ENCODE peak calls at places on chromosomes 12 and 14, in five cellular contexts. One of them, this sample, is unnamed.

GRCh38 chr12:77387214-77387613 is 321.8 kb upstream of the E2F7 start:
- DNase-seq in heart left ventricle: no peak
- DNase-seq in fibroblast of lung: no peak
- DNase-seq in mesothelial cell of epicardium: no peak
- DNase-seq in cardiac muscle cell: no peak
- DNase-seq in this sample: no peak

GRCh38 chr14:37894463-37894862 is 299.0 kb downstream of the TTC6 start:
- DNase-seq in heart left ventricle: no peak
- DNase-seq in fibroblast of lung: no peak
- DNase-seq in mesothelial cell of epicardium: no peak
- DNase-seq in cardiac muscle cell: no peak
- DNase-seq in this sample: no peak

GRCh38 chr12:88559772-88560171 is 20.5 kb downstream of the KITLG start:
- DNase-seq in heart left ventricle: no peak
- DNase-seq in fibroblast of lung: no peak
- DNase-seq in mesothelial cell of epicardium: no peak
- DNase-seq in cardiac muscle cell: no peak
- DNase-seq in this sample: no peak

GRCh38 chr14:54922598-54922997 is 20.0 kb upstream of the GCH1 start:
- DNase-seq in heart left ventricle: no peak
- DNase-seq in fibroblast of lung: no peak
- DNase-seq in mesothelial cell of epicardium: no peak
- DNase-seq in cardiac muscle cell: no peak
- DNase-seq in this sample: no peak

GRCh38 chr14:68210729-68211299 is 391.2 kb downstream of the RAD51B start:
- DNase-seq in heart left ventricle: peak
- DNase-seq in fibroblast of lung: peak
- DNase-seq in mesothelial cell of epicardium: no peak
- DNase-seq in cardiac muscle cell: peak
- DNase-seq in this sample: peak

GRCh38 chr12:2248901-2249381 is 196.2 kb downstream of the CACNA1C start:
- DNase-seq in heart left ventricle: peak
- DNase-seq in fibroblast of lung: no peak
- DNase-seq in mesothelial cell of epicardium: no peak
- DNase-seq in cardiac muscle cell: no peak
- DNase-seq in this sample: peak

GRCh38 chr12:68342966-68343365 is 10.8 kb upstream of the MDM1 start:
- DNase-seq in heart left ventricle: no peak
- DNase-seq in fibroblast of lung: no peak
- DNase-seq in mesothelial cell of epicardium: no peak
- DNase-seq in cardiac muscle cell: no peak
- DNase-seq in this sample: no peak

GRCh38 chr12:57800965-57801364 is 17.6 kb downstream of the AVIL start:
- DNase-seq in heart left ventricle: no peak
- DNase-seq in fibroblast of lung: no peak
- DNase-seq in mesothelial cell of epicardium: no peak
- DNase-seq in cardiac muscle cell: no peak
- DNase-seq in this sample: no peak

GRCh38 chr12:54025507-54026393 is 2.5 kb upstream of the HOXC6 start:
- DNase-seq in heart left ventricle: no peak
- DNase-seq in fibroblast of lung: no peak
- DNase-seq in mesothelial cell of epicardium: no peak
- DNase-seq in cardiac muscle cell: no peak
- DNase-seq in this sample: no peak

GRCh38 chr12:52148541-52149181 is 43.2 kb downstream of the KRT80 start:
- DNase-seq in heart left ventricle: no peak
- DNase-seq in fibroblast of lung: no peak
- DNase-seq in mesothelial cell of epicardium: no peak
- DNase-seq in cardiac muscle cell: no peak
- DNase-seq in this sample: no peak

GRCh38 chr12:64700532-64700931 is 58.7 kb downstream of the GNS start:
- DNase-seq in heart left ventricle: no peak
- DNase-seq in fibroblast of lung: no peak
- DNase-seq in mesothelial cell of epicardium: no peak
- DNase-seq in cardiac muscle cell: no peak
- DNase-seq in this sample: no peak

GRCh38 chr12:6201199-6201608 is 1.0 kb downstream of the CD9 start:
- DNase-seq in heart left ventricle: no peak
- DNase-seq in fibroblast of lung: no peak
- DNase-seq in mesothelial cell of epicardium: no peak
- DNase-seq in cardiac muscle cell: no peak
- DNase-seq in this sample: no peak

GRCh38 chr12:126617312-126617711 is 1552.1 kb downstream of the AACS start:
- DNase-seq in heart left ventricle: no peak
- DNase-seq in fibroblast of lung: no peak
- DNase-seq in mesothelial cell of epicardium: no peak
- DNase-seq in cardiac muscle cell: no peak
- DNase-seq in this sample: no peak

GRCh38 chr14:94631536-94632304 is 19.5 kb downstream of the SERPINA3 start:
- DNase-seq in heart left ventricle: no peak
- DNase-seq in fibroblast of lung: no peak
- DNase-seq in mesothelial cell of epicardium: no peak
- DNase-seq in cardiac muscle cell: no peak
- DNase-seq in this sample: no peak

GRCh38 chr14:44979740-44980346 is 17.9 kb downstream of the TOGARAM1 start:
- DNase-seq in heart left ventricle: no peak
- DNase-seq in fibroblast of lung: peak
- DNase-seq in mesothelial cell of epicardium: no peak
- DNase-seq in cardiac muscle cell: peak
- DNase-seq in this sample: no peak

GRCh38 chr14:65287264-65288131 is 125.0 kb upstream of the FUT8 start:
- DNase-seq in heart left ventricle: no peak
- DNase-seq in fibroblast of lung: peak
- DNase-seq in mesothelial cell of epicardium: no peak
- DNase-seq in cardiac muscle cell: no peak
- DNase-seq in this sample: peak

GRCh38 chr14:28765907-28766504 is 581 bp upstream of the FOXG1 start:
- DNase-seq in heart left ventricle: no peak
- DNase-seq in fibroblast of lung: peak
- DNase-seq in mesothelial cell of epicardium: no peak
- DNase-seq in cardiac muscle cell: peak
- DNase-seq in this sample: no peak

GRCh38 chr12:132505105-132505851 is 15.3 kb downstream of the FBRSL1 start:
- DNase-seq in heart left ventricle: no peak
- DNase-seq in fibroblast of lung: no peak
- DNase-seq in mesothelial cell of epicardium: no peak
- DNase-seq in cardiac muscle cell: no peak
- DNase-seq in this sample: no peak

GRCh38 chr14:104112609-104113571 is 25.5 kb upstream of the KIF26A start:
- DNase-seq in heart left ventricle: peak
- DNase-seq in fibroblast of lung: no peak
- DNase-seq in mesothelial cell of epicardium: peak
- DNase-seq in cardiac muscle cell: no peak
- DNase-seq in this sample: no peak

GRCh38 chr12:53207042-53207441 is at the start of gene ITGB7:
- DNase-seq in heart left ventricle: no peak
- DNase-seq in fibroblast of lung: no peak
- DNase-seq in mesothelial cell of epicardium: no peak
- DNase-seq in cardiac muscle cell: no peak
- DNase-seq in this sample: peak

GRCh38 chr14:53608369-53608768 is 348.3 kb downstream of the BMP4 start:
- DNase-seq in heart left ventricle: no peak
- DNase-seq in fibroblast of lung: no peak
- DNase-seq in mesothelial cell of epicardium: no peak
- DNase-seq in cardiac muscle cell: no peak
- DNase-seq in this sample: no peak

GRCh38 chr12:103632554-103633216 is 45.6 kb downstream of the STAB2 start:
- DNase-seq in heart left ventricle: no peak
- DNase-seq in fibroblast of lung: no peak
- DNase-seq in mesothelial cell of epicardium: peak
- DNase-seq in cardiac muscle cell: peak
- DNase-seq in this sample: peak

GRCh38 chr12:130525384-130526172 is 187.9 kb downstream of the PIWIL1 start:
- DNase-seq in heart left ventricle: no peak
- DNase-seq in fibroblast of lung: no peak
- DNase-seq in mesothelial cell of epicardium: no peak
- DNase-seq in cardiac muscle cell: no peak
- DNase-seq in this sample: no peak

GRCh38 chr12:120093336-120093591 is 23.3 kb downstream of the RAB35 start:
- DNase-seq in heart left ventricle: no peak
- DNase-seq in fibroblast of lung: no peak
- DNase-seq in mesothelial cell of epicardium: no peak
- DNase-seq in cardiac muscle cell: no peak
- DNase-seq in this sample: no peak

GRCh38 chr12:104570174-104570907 is 113.6 kb downstream of the CHST11 start:
- DNase-seq in heart left ventricle: no peak
- DNase-seq in fibroblast of lung: no peak
- DNase-seq in mesothelial cell of epicardium: no peak
- DNase-seq in cardiac muscle cell: no peak
- DNase-seq in this sample: no peak

GRCh38 chr12:109432431-109432830 is 44.7 kb downstream of the KCTD10 start:
- DNase-seq in heart left ventricle: no peak
- DNase-seq in fibroblast of lung: no peak
- DNase-seq in mesothelial cell of epicardium: no peak
- DNase-seq in cardiac muscle cell: no peak
- DNase-seq in this sample: no peak

GRCh38 chr14:71588028-71588427 is 344.2 kb upstream of the RGS6 start:
- DNase-seq in heart left ventricle: no peak
- DNase-seq in fibroblast of lung: peak
- DNase-seq in mesothelial cell of epicardium: no peak
- DNase-seq in cardiac muscle cell: peak
- DNase-seq in this sample: no peak

GRCh38 chr12:70840966-70841365 is 79.6 kb downstream of the PTPRR start:
- DNase-seq in heart left ventricle: no peak
- DNase-seq in fibroblast of lung: no peak
- DNase-seq in mesothelial cell of epicardium: no peak
- DNase-seq in cardiac muscle cell: no peak
- DNase-seq in this sample: no peak

GRCh38 chr12:50453872-50454271 is 50.9 kb upstream of the DIP2B start:
- DNase-seq in heart left ventricle: no peak
- DNase-seq in fibroblast of lung: peak
- DNase-seq in mesothelial cell of epicardium: no peak
- DNase-seq in cardiac muscle cell: peak
- DNase-seq in this sample: no peak

GRCh38 chr14:75804570-75805275 is 143.7 kb downstream of the TTLL5 start:
- DNase-seq in heart left ventricle: no peak
- DNase-seq in fibroblast of lung: no peak
- DNase-seq in mesothelial cell of epicardium: no peak
- DNase-seq in cardiac muscle cell: no peak
- DNase-seq in this sample: no peak

GRCh38 chr12:128637616-128638606 is 185.8 kb downstream of the SLC15A4 start:
- DNase-seq in heart left ventricle: no peak
- DNase-seq in fibroblast of lung: no peak
- DNase-seq in mesothelial cell of epicardium: no peak
- DNase-seq in cardiac muscle cell: no peak
- DNase-seq in this sample: peak

GRCh38 chr14:53010193-53010592 is 59.3 kb upstream of the FERMT2 start:
- DNase-seq in heart left ventricle: no peak
- DNase-seq in fibroblast of lung: no peak
- DNase-seq in mesothelial cell of epicardium: no peak
- DNase-seq in cardiac muscle cell: no peak
- DNase-seq in this sample: no peak

GRCh38 chr12:6161124-6161882 is 36.8 kb upstream of the VWF start:
- DNase-seq in heart left ventricle: peak
- DNase-seq in fibroblast of lung: peak
- DNase-seq in mesothelial cell of epicardium: no peak
- DNase-seq in cardiac muscle cell: peak
- DNase-seq in this sample: no peak

GRCh38 chr14:96167224-96168148 is 37.2 kb upstream of the BDKRB2 start:
- DNase-seq in heart left ventricle: no peak
- DNase-seq in fibroblast of lung: peak
- DNase-seq in mesothelial cell of epicardium: peak
- DNase-seq in cardiac muscle cell: peak
- DNase-seq in this sample: no peak

GRCh38 chr12:116708826-116709756 is 28.8 kb downstream of the SPRING1 start:
- DNase-seq in heart left ventricle: no peak
- DNase-seq in fibroblast of lung: peak
- DNase-seq in mesothelial cell of epicardium: no peak
- DNase-seq in cardiac muscle cell: peak
- DNase-seq in this sample: no peak

GRCh38 chr12:20382117-20382516 is 13.8 kb downstream of the PDE3A start:
- DNase-seq in heart left ventricle: no peak
- DNase-seq in fibroblast of lung: no peak
- DNase-seq in mesothelial cell of epicardium: no peak
- DNase-seq in cardiac muscle cell: no peak
- DNase-seq in this sample: no peak

GRCh38 chr12:20372326-20373097 is 4.2 kb downstream of the PDE3A start:
- DNase-seq in heart left ventricle: no peak
- DNase-seq in fibroblast of lung: no peak
- DNase-seq in mesothelial cell of epicardium: no peak
- DNase-seq in cardiac muscle cell: no peak
- DNase-seq in this sample: no peak

GRCh38 chr12:20374775-20375174 is 6.4 kb downstream of the PDE3A start:
- DNase-seq in heart left ventricle: no peak
- DNase-seq in fibroblast of lung: no peak
- DNase-seq in mesothelial cell of epicardium: no peak
- DNase-seq in cardiac muscle cell: no peak
- DNase-seq in this sample: no peak

GRCh38 chr12:20377750-20378149 is 9.4 kb downstream of the PDE3A start:
- DNase-seq in heart left ventricle: no peak
- DNase-seq in fibroblast of lung: no peak
- DNase-seq in mesothelial cell of epicardium: no peak
- DNase-seq in cardiac muscle cell: no peak
- DNase-seq in this sample: no peak

GRCh38 chr12:20376984-20377383 is 8.6 kb downstream of the PDE3A start:
- DNase-seq in heart left ventricle: no peak
- DNase-seq in fibroblast of lung: peak
- DNase-seq in mesothelial cell of epicardium: no peak
- DNase-seq in cardiac muscle cell: peak
- DNase-seq in this sample: no peak
- TF ChIP-seq CTCF in heart left ventricle: peak
- TF ChIP-seq CTCF in fibroblast of lung: peak
- TF ChIP-seq CTCF in mesothelial cell of epicardium: no peak
- TF ChIP-seq CTCF in cardiac muscle cell: peak
- TF ChIP-seq CTCF in this sample: no peak

DNA sequence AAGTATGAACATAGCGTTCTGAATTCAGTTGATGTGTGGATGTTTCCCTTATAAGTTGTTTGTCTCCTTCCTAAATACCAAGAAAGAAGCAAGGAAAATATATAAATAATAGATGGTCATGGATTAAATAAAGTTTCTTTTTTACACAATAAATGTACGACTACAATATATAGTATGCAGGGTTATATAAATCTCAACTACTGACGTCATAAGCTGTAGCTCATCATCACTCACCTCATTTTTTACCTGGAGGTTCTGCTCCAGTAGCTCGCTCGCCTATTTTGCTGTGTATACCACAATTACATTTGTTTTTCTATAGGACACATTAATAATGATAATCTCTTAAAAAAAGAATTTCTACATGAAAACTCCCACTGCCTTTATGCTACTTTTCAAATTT is 109.5 kb downstream of the NTS start:
- DNase-seq in heart left ventricle: no peak
- DNase-seq in fibroblast of lung: no peak
- DNase-seq in mesothelial cell of epicardium: no peak
- DNase-seq in cardiac muscle cell: no peak
- DNase-seq in this sample: no peak
- TF ChIP-seq CTCF in heart left ventricle: no peak
- TF ChIP-seq CTCF in fibroblast of lung: no peak
- TF ChIP-seq CTCF in mesothelial cell of epicardium: no peak
- TF ChIP-seq CTCF in cardiac muscle cell: no peak
- TF ChIP-seq CTCF in this sample: no peak

GRCh38 chr12:59087077-59087673 is 166.9 kb upstream of the LRIG3 start:
- DNase-seq in heart left ventricle: no peak
- DNase-seq in fibroblast of lung: no peak
- DNase-seq in mesothelial cell of epicardium: no peak
- DNase-seq in cardiac muscle cell: peak
- DNase-seq in this sample: no peak
- TF ChIP-seq CTCF in heart left ventricle: peak
- TF ChIP-seq CTCF in fibroblast of lung: peak
- TF ChIP-seq CTCF in mesothelial cell of epicardium: no peak
- TF ChIP-seq CTCF in cardiac muscle cell: peak
- TF ChIP-seq CTCF in this sample: no peak

GRCh38 chr14:72632727-72633126 is 261.2 kb downstream of the DPF3 start:
- DNase-seq in heart left ventricle: no peak
- DNase-seq in fibroblast of lung: no peak
- DNase-seq in mesothelial cell of epicardium: no peak
- DNase-seq in cardiac muscle cell: no peak
- DNase-seq in this sample: no peak
- TF ChIP-seq CTCF in heart left ventricle: no peak
- TF ChIP-seq CTCF in fibroblast of lung: no peak
- TF ChIP-seq CTCF in mesothelial cell of epicardium: no peak
- TF ChIP-seq CTCF in cardiac muscle cell: no peak
- TF ChIP-seq CTCF in this sample: no peak